ENCODE peak calls at places on chromosomes 5 and 9, in six cellular contexts. R, B, Z, A, X and O are unnamed samples.
A peak's percentile ranks its signal among the peaks of the same experiment; 100 is the strongest.

GRCh38 chr9:79768199-79768598 is 196.4 kb downstream of the TLE4 start:
- ATAC-seq in R (no peak), B (no peak), Z (no peak), A (no peak), X (no peak), O (no peak)

GRCh38 chr5:142894749-142895148 is 124.6 kb downstream of the ARHGAP26 start:
- ATAC-seq in R (no peak), B (no peak), Z (no peak), A (no peak), X (no peak), O (no peak)

GRCh38 chr9:137691648-137692357 is 73.0 kb downstream of the EHMT1 start:
- ATAC-seq in R (no peak), B (no peak), Z (no peak), A (no peak), X (peak; percentile 61), O (no peak)

GRCh38 chr5:71693828-71694427 is 25.1 kb upstream of the CARTPT start:
- ATAC-seq in R (peak; percentile 27), B (peak; percentile 95), Z (no peak), A (peak; percentile 79), X (no peak), O (no peak)

GRCh38 chr9:10242255-10242654 is 370.5 kb downstream of the PTPRD start:
- ATAC-seq in R (no peak), B (no peak), Z (no peak), A (no peak), X (no peak), O (no peak)

GRCh38 chr9:134060546-134060945 is 7.3 kb downstream of the BRD3 start:
- ATAC-seq in R (no peak), B (no peak), Z (no peak), A (no peak), X (no peak), O (no peak)

GRCh38 chr9:76557674-76558073 is 98.7 kb downstream of the GCNT1 start:
- ATAC-seq in R (no peak), B (no peak), Z (no peak), A (no peak), X (no peak), O (no peak)

GRCh38 chr9:2335260-2335659 is 286.3 kb upstream of the VLDLR start:
- ATAC-seq in R (no peak), B (no peak), Z (no peak), A (no peak), X (no peak), O (no peak)

GRCh38 chr5:74167206-74167929 is 473.2 kb downstream of the ENC1 start:
- ATAC-seq in R (peak; percentile 68), B (no peak), Z (no peak), A (no peak), X (peak; percentile 59), O (peak; percentile 35)

GRCh38 chr5:139458580-139459407 is 3.7 kb downstream of the ECSCR start:
- ATAC-seq in R (no peak), B (peak; percentile 17), Z (peak; percentile 70), A (peak; percentile 14), X (peak; percentile 65), O (no peak)

GRCh38 chr5:67052034-67052433 is 144.6 kb downstream of the CD180 start:
- ATAC-seq in R (no peak), B (no peak), Z (no peak), A (no peak), X (no peak), O (no peak)

GRCh38 chr9:91117959-91118651 is 243.6 kb downstream of the AUH start:
- ATAC-seq in R (no peak), B (no peak), Z (no peak), A (peak; percentile 72), X (peak; percentile 97), O (peak; percentile 94)

GRCh38 chr9:8649157-8649556 is 849.6 kb upstream of the DMAC1 start:
- ATAC-seq in R (no peak), B (no peak), Z (peak; percentile 47), A (no peak), X (peak; percentile 70), O (no peak)

GRCh38 chr9:347667-348292 is 133.1 kb downstream of the DOCK8 start:
- ATAC-seq in R (peak; percentile 60), B (peak; percentile 79), Z (no peak), A (peak; percentile 78), X (peak; percentile 63), O (peak; percentile 65)

GRCh38 chr5:71748360-71748759 is 29.3 kb downstream of the CARTPT start:
- ATAC-seq in R (no peak), B (no peak), Z (no peak), A (no peak), X (no peak), O (no peak)

GRCh38 chr9:87528969-87529368 is 31.3 kb downstream of the DAPK1 start:
- ATAC-seq in R (no peak), B (no peak), Z (no peak), A (no peak), X (no peak), O (no peak)

GRCh38 chr9:91898451-91899433 is 51.3 kb downstream of the ROR2 start:
- ATAC-seq in R (peak; percentile 32), B (peak; percentile 74), Z (no peak), A (peak; percentile 58), X (no peak), O (peak; percentile 35)

GRCh38 chr9:68832101-68832500 is 127.1 kb downstream of the PIP5K1B start:
- ATAC-seq in R (no peak), B (no peak), Z (no peak), A (no peak), X (no peak), O (no peak)
- TF ChIP-seq EP300 in R (no peak), B (no peak), Z (no peak), A (no peak), X (no peak), O (no peak)

GRCh38 chr5:135385576-135385975 is 13.5 kb downstream of the MACROH2A1 start:
- ATAC-seq in R (no peak), B (no peak), Z (no peak), A (no peak), X (no peak), O (no peak)

GRCh38 chr5:135388860-135389435 is 10.1 kb downstream of the MACROH2A1 start:
- ATAC-seq in R (no peak), B (no peak), Z (no peak), A (no peak), X (no peak), O (no peak)

GRCh38 chr5:135386096-135386495 is 12.9 kb downstream of the MACROH2A1 start:
- ATAC-seq in R (no peak), B (no peak), Z (no peak), A (no peak), X (peak; percentile 42), O (no peak)

GRCh38 chr5:135386886-135387628 is 12.0 kb downstream of the MACROH2A1 start:
- ATAC-seq in R (peak; percentile 66), B (no peak), Z (no peak), A (peak; percentile 84), X (peak; percentile 69), O (peak; percentile 59)

GRCh38 chr5:135387629-135387960 is 11.4 kb downstream of the MACROH2A1 start:
- ATAC-seq in R (no peak), B (no peak), Z (no peak), A (peak; percentile 28), X (no peak), O (no peak)
- H3K27ac ChIP-seq in R (peak overlapping the region; percentile 81), B (no peak overlapping the region), Z (no peak overlapping the region), A (peak overlapping the region; percentile 71), X (peak overlapping the region; percentile 83), O (peak overlapping the region; percentile 42)

DNA sequence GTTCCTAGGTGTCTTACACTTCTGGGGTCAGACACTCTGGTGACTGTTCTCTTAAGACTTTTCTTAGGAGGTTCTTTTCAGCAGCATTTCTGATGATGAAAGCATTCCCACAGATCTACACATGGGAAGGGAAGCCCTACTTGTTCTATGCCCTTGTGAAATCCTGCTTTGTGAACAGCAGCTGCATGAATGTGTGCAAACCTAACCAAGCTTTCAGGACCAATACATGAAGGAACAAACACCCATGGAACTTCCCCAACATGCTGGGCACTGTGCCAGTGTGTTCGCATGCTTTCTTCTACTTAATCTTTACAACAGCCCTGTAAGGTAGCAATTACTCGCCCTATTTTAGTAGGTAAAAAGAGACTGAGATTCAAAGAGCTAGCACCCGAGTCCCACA is 439.9 kb upstream of the KLF4 start:
- ATAC-seq in R (no peak), B (no peak), Z (no peak), A (no peak), X (peak; percentile 86), O (peak; percentile 65)
- H3K4me1 ChIP-seq in R (peaks cover 8% of the 10 kb centered on the region), B (no peaks in the 10 kb centered on the region), Z (no peaks in the 10 kb centered on the region), A (no peaks in the 10 kb centered on the region), X (no peaks in the 10 kb centered on the region), O (no peaks in the 10 kb centered on the region)

GRCh38 chr5:36679609-36680008 is 73.2 kb downstream of the SLC1A3 start:
- ATAC-seq in R (no peak), B (no peak), Z (peak; percentile 54), A (no peak), X (no peak), O (no peak)

GRCh38 chr5:36675244-36675643 is 68.8 kb downstream of the SLC1A3 start:
- ATAC-seq in R (no peak), B (no peak), Z (no peak), A (no peak), X (no peak), O (no peak)

GRCh38 chr5:36682499-36682898 is 76.1 kb downstream of the SLC1A3 start:
- ATAC-seq in R (no peak), B (no peak), Z (no peak), A (no peak), X (no peak), O (no peak)

GRCh38 chr5:36683821-36684434 is 77.5 kb downstream of the SLC1A3 start:
- ATAC-seq in R (no peak), B (no peak), Z (no peak), A (no peak), X (peak; percentile 33), O (peak; percentile 27)

GRCh38 chr5:36680066-36680465 is 73.7 kb downstream of the SLC1A3 start:
- ATAC-seq in R (no peak), B (no peak), Z (no peak), A (no peak), X (peak; percentile 75), O (peak; percentile 82)
- TF ChIP-seq EP300 in R (no peak), B (no peak), Z (no peak), A (no peak), X (no peak), O (no peak)